ENCODE peak calls at places on chromosomes 6 and 20, in four cellular contexts. B is GM12878, E is HepG2, R is K562. F is an unnamed sample.

GRCh38 chr20:10920396-10920795 is 246.6 kb upstream of the JAG1 start:
- DNase-seq in B (no peak), E (no peak), R (no peak), F (no peak)

GRCh38 chr6:3549314-3549940 is 92.6 kb upstream of the SLC22A23 start:
- DNase-seq in B (no peak), E (no peak), R (no peak), F (no peak)

GRCh38 chr6:89690944-89691324 is 52.4 kb upstream of the LYRM2 start:
- DNase-seq in B (no peak), E (no peak), R (no peak), F (no peak)

GRCh38 chr6:91166271-91166670 is 579.4 kb upstream of the MAP3K7 start:
- DNase-seq in B (no peak), E (no peak), R (no peak), F (no peak)

GRCh38 chr6:168157272-168158007 is 78.4 kb upstream of the FRMD1 start:
- DNase-seq in B (no peak), E (no peak), R (no peak), F (no peak)

GRCh38 chr6:140460267-140460666 is 1085.8 kb upstream of the CITED2 start:
- DNase-seq in B (no peak), E (no peak), R (no peak), F (no peak)

GRCh38 chr6:68343901-68344300 is 291.2 kb upstream of the ADGRB3 start:
- DNase-seq in B (no peak), E (peak), R (peak), F (peak)

GRCh38 chr6:37160922-37161778 is 8.8 kb upstream of the PIM1 start:
- DNase-seq in B (peak), E (no peak), R (peak), F (no peak)

GRCh38 chr6:36605102-36605501 is 10.9 kb downstream of the SRSF3 start:
- DNase-seq in B (no peak), E (no peak), R (no peak), F (peak)

GRCh38 chr6:93964926-93965325 is 545.6 kb upstream of the EPHA7 start:
- DNase-seq in B (no peak), E (no peak), R (no peak), F (no peak)
- TF ChIP-seq ETV6 in B (no peak), E (no peak), R (no peak), F (no peak)

GRCh38 chr20:7302256-7302655 is 534.8 kb downstream of the BMP2 start:
- DNase-seq in B (no peak), E (no peak), R (no peak), F (peak)
- TF ChIP-seq ATF3 in B (no peak), E (no peak), R (no peak), F (no peak)

DNA sequence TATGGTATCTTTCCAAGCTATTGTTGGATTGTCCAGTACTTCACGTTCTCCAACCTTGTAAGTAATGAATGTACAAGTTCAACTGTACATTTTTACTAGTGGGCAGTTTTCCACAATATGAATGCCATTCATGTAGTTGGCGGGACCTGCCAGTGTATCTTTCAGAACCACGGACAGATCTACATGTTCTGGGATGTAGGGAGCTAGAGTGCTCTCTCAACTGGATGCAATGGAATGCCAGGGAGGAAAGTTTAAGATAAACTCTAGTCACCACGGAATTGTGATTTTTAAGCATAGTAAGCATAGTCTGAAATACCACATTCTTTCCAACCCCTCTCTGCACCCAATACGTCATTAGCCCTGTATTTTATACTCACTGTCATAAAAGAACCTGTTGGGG is 21.5 kb upstream of the HLA-C start:
- DNase-seq in B (no peak), E (peak), R (no peak), F (no peak)
- TF ChIP-seq ETV6 in B (no peak), E (no peak), R (no peak), F (no peak)

GRCh38 chr6:87366428-87366827 is 21.8 kb downstream of the C6orf163 start:
- DNase-seq in B (no peak), E (no peak), R (no peak), F (no peak)
- TF ChIP-seq ATF3 in B (no peak), E (no peak), R (peak), F (no peak)

DNA sequence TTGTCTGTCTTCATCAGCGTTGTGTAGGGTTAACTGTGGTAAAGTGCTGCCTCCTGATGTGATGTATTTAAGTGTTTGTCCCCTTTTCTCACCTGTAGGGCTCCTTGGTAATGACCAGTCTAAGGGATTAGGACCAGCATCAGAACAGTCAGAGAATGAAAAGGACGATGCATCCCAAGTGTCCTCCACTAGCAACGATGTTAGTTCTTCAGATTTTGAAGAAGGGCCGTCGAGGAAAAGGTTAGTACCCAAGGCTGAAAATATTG is 164.2 kb downstream of the JARID2 start:
- DNase-seq in B (no peak), E (no peak), R (peak), F (no peak)
- TF ChIP-seq ETV6 in B (no peak), E (no peak), R (no peak), F (no peak)

GRCh38 chr20:37408930-37409210 is 62.9 kb downstream of the SRC start:
- DNase-seq in B (no peak), E (no peak), R (no peak), F (no peak)
- TF ChIP-seq ATF3 in B (no peak), E (no peak), R (no peak), F (no peak)

GRCh38 chr20:35560105-35560511 is 18.2 kb downstream of the ERGIC3 start:
- DNase-seq in B (no peak), E (no peak), R (peak), F (no peak)
- TF ChIP-seq ETV6 in B (no peak), E (no peak), R (no peak), F (no peak)

DNA sequence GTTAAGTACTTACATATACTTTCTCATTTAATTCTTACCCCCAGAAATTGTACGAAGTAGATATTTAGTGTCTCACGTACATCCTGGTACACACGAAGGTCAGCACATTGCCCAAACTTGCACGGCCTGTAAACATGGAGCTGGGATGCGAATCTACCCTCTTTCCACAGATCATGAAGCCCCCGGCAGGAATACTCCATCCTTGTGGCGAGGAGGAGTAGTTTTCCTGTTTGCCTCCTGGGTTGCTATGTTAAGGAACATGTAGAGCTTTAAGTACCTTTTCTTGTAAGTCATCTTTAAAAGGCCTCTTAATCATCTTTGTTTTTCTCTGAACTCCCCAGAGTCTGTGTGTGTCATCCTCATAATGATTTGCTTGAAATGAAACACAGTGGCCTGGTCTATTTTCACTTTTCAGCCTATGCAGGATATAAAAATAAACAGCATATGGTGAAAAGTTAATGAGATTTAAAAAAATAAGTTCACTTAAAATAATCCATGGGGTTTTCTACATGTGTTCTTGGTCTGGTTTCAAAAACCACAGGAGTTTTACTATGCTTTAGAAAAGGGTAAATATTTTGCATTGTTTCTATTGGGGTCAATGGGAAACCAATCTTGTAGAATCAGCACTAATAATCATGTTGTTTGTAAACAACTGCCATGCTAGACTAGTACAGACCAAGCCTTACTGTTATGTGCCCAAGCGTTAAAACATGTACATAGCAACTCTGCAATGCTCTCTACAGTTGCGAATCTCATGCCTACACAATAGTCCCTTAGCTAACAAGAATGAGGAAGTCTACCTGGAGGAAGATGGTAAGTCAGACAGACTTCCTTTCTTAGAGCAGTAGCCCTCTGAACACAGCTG is 9.3 kb upstream of the ARID1B start:
- DNase-seq in B (peak), E (no peak), R (no peak), F (no peak)
- TF ChIP-seq ATF3 in B (no peak), E (no peak), R (no peak), F (no peak)